ENCODE peak calls at places on chromosomes 1 and 21, in eight cellular contexts. F is prostate gland, I is heart left ventricle, Y is GM23338, R is thoracic aorta, O is body of pancreas, G is spleen, H is transverse colon. S is an unnamed sample. For H3K4me1, the result is how much of the 10 kb centered on the place peaks cover.

GRCh38 chr1:183239220-183239742 is 53.2 kb downstream of the LAMC2 start:
- DNase-seq in F (no peak), I (no peak), Y (no peak), R (no peak), O (no peak), G (no peak), H (no peak), S (no peak)

GRCh38 chr21:41361786-41362604 is at the start of gene MX2:
- DNase-seq in F (no peak), I (peak), Y (no peak), R (no peak), O (peak), G (peak), H (peak), S (peak)

GRCh38 chr1:222464841-222465210 is 83.1 kb downstream of the HHIPL2 start:
- DNase-seq in F (peak), I (peak), Y (peak), R (no peak), O (peak), G (peak), H (peak), S (peak)

GRCh38 chr1:167713330-167714081 is 8.3 kb upstream of the MPZL1 start:
- DNase-seq in F (no peak), I (no peak), Y (peak), R (no peak), O (peak), G (peak), H (peak), S (peak)

GRCh38 chr1:2917284-2917683 is 104.0 kb upstream of the ACTRT2 start:
- DNase-seq in F (no peak), I (no peak), Y (no peak), R (no peak), O (no peak), G (no peak), H (no peak), S (no peak)

GRCh38 chr1:226972931-226973330 is 32.8 kb downstream of the COQ8A start:
- DNase-seq in F (no peak), I (no peak), Y (no peak), R (no peak), O (peak), G (no peak), H (no peak), S (no peak)

GRCh38 chr1:203308205-203309114 is 3.1 kb downstream of the BTG2 start:
- DNase-seq in F (no peak), I (no peak), Y (peak), R (no peak), O (no peak), G (no peak), H (peak), S (no peak)

GRCh38 chr1:229384822-229385221 is 42.0 kb upstream of the CCSAP start:
- DNase-seq in F (no peak), I (no peak), Y (no peak), R (no peak), O (no peak), G (no peak), H (no peak), S (no peak)

GRCh38 chr1:85616011-85616705 is 35.6 kb downstream of the CCN1 start:
- DNase-seq in F (no peak), I (no peak), Y (no peak), R (no peak), O (no peak), G (no peak), H (no peak), S (no peak)

GRCh38 chr1:147189514-147189913 is 17.2 kb upstream of the PRKAB2 start:
- DNase-seq in F (no peak), I (no peak), Y (no peak), R (no peak), O (no peak), G (no peak), H (no peak), S (no peak)

GRCh38 chr1:216430744-216431143 is 7.5 kb upstream of the USH2A start:
- DNase-seq in F (no peak), I (no peak), Y (no peak), R (no peak), O (no peak), G (no peak), H (no peak), S (no peak)

GRCh38 chr21:29145354-29145782 is 14.9 kb downstream of the MAP3K7CL start:
- DNase-seq in F (peak), I (no peak), Y (no peak), R (peak), O (no peak), G (no peak), H (no peak), S (no peak)

GRCh38 chr21:42056996-42057689 is 14.0 kb upstream of the UMODL1 start:
- DNase-seq in F (peak), I (no peak), Y (peak), R (peak), O (peak), G (peak), H (peak), S (peak)

GRCh38 chr1:191993549-191993948 is 164.7 kb upstream of the RGS18 start:
- DNase-seq in F (no peak), I (no peak), Y (peak), R (no peak), O (no peak), G (no peak), H (no peak), S (no peak)

GRCh38 chr1:178918955-178919354 is 48.1 kb upstream of the ANGPTL1 start:
- DNase-seq in F (no peak), I (no peak), Y (no peak), R (no peak), O (peak), G (no peak), H (no peak), S (no peak)

GRCh38 chr21:14956826-14957225 is 108.0 kb downstream of the NRIP1 start:
- DNase-seq in F (no peak), I (no peak), Y (no peak), R (no peak), O (no peak), G (no peak), H (no peak), S (no peak)

GRCh38 chr21:42581676-42582371 is 68.2 kb downstream of the SLC37A1 start:
- DNase-seq in F (no peak), I (no peak), Y (no peak), R (no peak), O (no peak), G (peak), H (peak), S (no peak)

GRCh38 chr1:202698276-202698675 is 12.0 kb downstream of the SYT2 start:
- DNase-seq in F (no peak), I (no peak), Y (no peak), R (no peak), O (no peak), G (no peak), H (no peak), S (no peak)

GRCh38 chr1:70874826-70875225 is 172.8 kb downstream of the PTGER3 start:
- DNase-seq in F (no peak), I (no peak), Y (no peak), R (no peak), O (no peak), G (no peak), H (no peak), S (no peak)

GRCh38 chr1:91345395-91346005 is 59.1 kb downstream of the HFM1 start:
- DNase-seq in F (no peak), I (no peak), Y (no peak), R (no peak), O (no peak), G (no peak), H (no peak), S (no peak)

GRCh38 chr1:231390071-231390470 is 32.0 kb downstream of the EGLN1 start:
- DNase-seq in F (no peak), I (no peak), Y (no peak), R (no peak), O (no peak), G (no peak), H (no peak), S (no peak)

GRCh38 chr1:177274687-177275211 is 104.0 kb downstream of the BRINP2 start:
- DNase-seq in F (peak), I (peak), Y (no peak), R (no peak), O (peak), G (no peak), H (no peak), S (peak)

GRCh38 chr1:88683516-88683847 is 591 bp upstream of the PKN2 start:
- DNase-seq in F (peak), I (peak), Y (peak), R (no peak), O (peak), G (peak), H (peak), S (peak)

GRCh38 chr1:24501371-24502167 is 1.1 kb upstream of the RCAN3 start:
- DNase-seq in F (peak), I (no peak), Y (peak), R (no peak), O (no peak), G (peak), H (peak), S (no peak)

GRCh38 chr1:90712931-90713618 is 4.0 kb downstream of the BARHL2 start:
- DNase-seq in F (no peak), I (no peak), Y (no peak), R (no peak), O (no peak), G (no peak), H (no peak), S (no peak)

GRCh38 chr1:170385750-170386149 is 146.2 kb upstream of the GORAB start:
- DNase-seq in F (no peak), I (no peak), Y (no peak), R (no peak), O (no peak), G (no peak), H (no peak), S (no peak)

GRCh38 chr1:78437393-78437792 is 53.4 kb upstream of the PTGFR start:
- DNase-seq in F (no peak), I (no peak), Y (peak), R (no peak), O (no peak), G (no peak), H (no peak), S (no peak)

GRCh38 chr1:236534164-236534651 is 10.4 kb downstream of the LGALS8 start:
- DNase-seq in F (no peak), I (no peak), Y (no peak), R (no peak), O (no peak), G (no peak), H (no peak), S (no peak)

GRCh38 chr1:169381162-169381561 is 13.2 kb downstream of the BLZF1 start:
- DNase-seq in F (no peak), I (no peak), Y (no peak), R (no peak), O (no peak), G (no peak), H (no peak), S (no peak)

GRCh38 chr1:115478933-115479551 is 141.0 kb upstream of the NGF start:
- DNase-seq in F (peak), I (no peak), Y (peak), R (no peak), O (peak), G (no peak), H (peak), S (no peak)

GRCh38 chr1:23567996-23568607 is 8.8 kb upstream of the ID3 start:
- DNase-seq in F (no peak), I (peak), Y (peak), R (no peak), O (no peak), G (no peak), H (peak), S (no peak)

GRCh38 chr1:240312872-240313271 is 221.2 kb downstream of the FMN2 start:
- DNase-seq in F (no peak), I (no peak), Y (no peak), R (no peak), O (no peak), G (no peak), H (no peak), S (no peak)

GRCh38 chr1:236893626-236894545 is 98.8 kb downstream of the MTR start:
- DNase-seq in F (no peak), I (peak), Y (no peak), R (no peak), O (no peak), G (no peak), H (no peak), S (no peak)

GRCh38 chr21:15422761-15423160 is 307.0 kb upstream of the USP25 start:
- DNase-seq in F (no peak), I (no peak), Y (no peak), R (no peak), O (no peak), G (no peak), H (no peak), S (no peak)

DNA sequence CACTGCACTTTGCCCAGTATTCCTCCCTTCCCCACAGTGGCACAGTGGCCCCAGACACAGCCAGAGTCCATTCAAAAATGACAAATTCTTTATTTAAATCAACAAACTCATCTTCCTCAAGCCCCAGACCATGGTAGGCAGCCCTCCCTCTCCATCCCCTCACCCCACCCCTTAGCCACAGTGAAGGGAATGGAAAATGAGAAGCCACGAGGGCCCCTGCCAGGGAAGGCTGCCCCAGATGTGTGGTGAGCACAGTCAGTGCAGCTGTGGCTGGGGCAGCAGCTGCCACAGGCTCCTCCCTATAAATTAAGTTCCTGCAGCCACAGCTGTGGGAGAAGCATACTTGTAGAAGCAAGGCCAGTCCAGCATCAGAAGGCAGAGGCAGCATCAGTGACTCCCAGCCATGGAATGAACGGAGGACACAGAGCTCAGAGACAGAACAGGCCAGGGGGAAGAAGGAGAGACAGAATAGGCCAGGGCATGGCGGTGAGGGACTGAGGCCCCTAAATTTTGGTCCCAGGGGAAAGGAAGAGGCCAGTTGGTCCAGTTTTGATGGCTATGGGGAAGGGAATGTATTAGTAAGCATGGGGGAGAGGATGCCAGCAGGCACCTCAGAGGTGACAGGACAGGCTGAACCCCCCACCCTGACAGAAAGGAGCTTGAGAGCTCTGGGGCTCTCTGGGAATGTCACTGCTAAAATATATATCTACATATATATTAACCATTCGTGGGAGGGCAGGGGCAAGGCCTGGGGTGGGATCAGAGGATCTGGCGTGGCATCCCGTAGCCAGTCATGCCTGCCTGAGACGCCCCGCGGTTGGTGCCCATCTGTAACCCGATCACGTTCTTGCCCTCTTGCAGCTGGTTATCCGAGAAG is 7.0 kb downstream of the TAGLN2 start:
- DNase-seq in F (no peak), I (no peak), Y (no peak), R (no peak), O (no peak), G (peak), H (no peak), S (no peak)
- H3K4me1 ChIP-seq in F (under half), I (half or more), Y (under half), R (under half), O (half or more), G (under half), H (under half), S (under half)

GRCh38 chr1:162552684-162553252 is 8.8 kb upstream of the UAP1 start:
- DNase-seq in F (no peak), I (no peak), Y (no peak), R (no peak), O (no peak), G (no peak), H (no peak), S (no peak)

GRCh38 chr1:162551969-162552683 is 9.4 kb upstream of the UAP1 start:
- DNase-seq in F (no peak), I (no peak), Y (no peak), R (no peak), O (no peak), G (no peak), H (no peak), S (no peak)

GRCh38 chr1:162550925-162551324 is 10.6 kb upstream of the UAP1 start:
- DNase-seq in F (no peak), I (no peak), Y (no peak), R (no peak), O (no peak), G (no peak), H (no peak), S (no peak)

GRCh38 chr1:162548170-162548569 is 13.4 kb upstream of the UAP1 start:
- DNase-seq in F (peak), I (no peak), Y (no peak), R (no peak), O (no peak), G (no peak), H (no peak), S (no peak)

DNA sequence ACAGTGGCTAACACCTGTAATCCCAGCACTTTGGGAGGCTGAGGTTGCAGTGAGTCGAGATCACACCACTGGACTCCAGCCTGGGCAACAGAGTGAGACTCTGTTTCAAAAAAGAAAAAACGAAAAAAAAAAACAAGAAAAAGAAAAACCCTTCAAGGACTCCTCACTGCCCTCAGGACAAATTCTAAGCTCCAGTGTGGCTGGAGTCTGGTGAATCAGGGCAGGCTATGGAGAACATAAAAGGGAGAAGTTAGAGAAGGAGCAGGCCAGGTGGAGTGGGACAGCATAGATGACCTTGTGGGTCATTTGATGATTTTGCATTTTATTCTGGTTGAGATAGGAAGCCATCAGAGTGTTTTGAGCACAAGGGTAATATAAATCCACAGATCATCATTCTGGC is 12.5 kb upstream of the UAP1 start:
- DNase-seq in F (no peak), I (no peak), Y (no peak), R (no peak), O (no peak), G (no peak), H (no peak), S (no peak)
- H3K4me3 ChIP-seq in F (no peak), I (no peak), Y (no peak), R (no peak), O (no peak), G (no peak), H (no peak), S (no peak)

GRCh38 chr1:31575373-31576140 is 758 bp upstream of the TINAGL1 start:
- DNase-seq in F (peak), I (no peak), Y (peak), R (no peak), O (peak), G (no peak), H (peak), S (peak)
- H3K27ac ChIP-seq in F (peak), I (peak), Y (no peak), R (peak), O (peak), G (no peak), H (peak), S (peak)

DNA sequence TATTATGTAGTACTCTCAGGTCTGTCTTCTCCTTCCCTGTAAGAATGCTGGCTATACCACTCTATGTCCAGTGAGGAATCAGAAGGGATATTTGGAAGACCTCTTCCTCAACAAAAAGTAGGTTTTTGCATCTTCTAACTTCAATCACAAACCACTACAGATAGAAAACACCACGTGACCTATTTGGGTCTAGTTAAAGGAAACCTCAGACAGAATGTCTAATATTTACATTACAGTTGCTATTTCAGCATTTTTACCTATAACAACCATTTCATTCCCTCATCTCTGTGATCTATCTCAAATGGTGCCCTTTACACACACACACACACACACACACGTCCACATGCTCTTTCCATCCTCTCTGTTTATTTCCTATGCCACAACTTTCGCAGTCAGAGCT is 7.9 kb upstream of the ADORA3 start:
- DNase-seq in F (no peak), I (no peak), Y (no peak), R (no peak), O (no peak), G (no peak), H (no peak), S (no peak)
- H3K4me1 ChIP-seq in F (under half), I (half or more), Y (under half), R (under half), O (under half), G (half or more), H (under half), S (under half)

DNA sequence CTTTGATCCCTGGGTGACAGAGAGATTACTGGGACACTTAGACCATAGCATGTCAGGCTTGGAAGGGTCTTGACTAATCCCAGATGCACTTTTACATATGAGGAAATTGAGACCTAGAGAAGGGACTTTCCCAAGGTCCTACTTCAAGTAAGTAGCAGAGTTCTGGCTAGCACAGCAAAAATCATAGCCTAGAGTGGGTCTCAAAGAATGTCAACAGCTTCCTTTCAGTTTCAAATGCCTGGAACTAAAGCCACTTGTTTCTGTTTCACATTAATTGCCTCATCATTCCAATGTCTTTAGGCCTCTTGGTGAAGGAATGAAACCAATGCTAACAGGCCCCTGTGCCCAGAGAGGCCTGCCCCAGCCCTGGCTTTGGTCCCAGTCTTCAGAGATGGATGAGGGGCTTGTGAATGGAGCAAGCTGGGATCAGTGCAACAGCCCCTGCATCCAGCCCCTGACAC is 26.6 kb downstream of the ATF3 start:
- DNase-seq in F (no peak), I (no peak), Y (no peak), R (no peak), O (no peak), G (no peak), H (no peak), S (no peak)
- H3K4me3 ChIP-seq in F (no peak), I (no peak), Y (no peak), R (no peak), O (no peak), G (no peak), H (no peak), S (no peak)

S was measured in lung.